ENCODE peak calls at places on chromosomes 13 and 19, in five cellular contexts. L is ovary, V is GM12878, D is sigmoid colon, S is suprapubic skin. T is an unnamed sample.

GRCh38 chr13:110478405-110479214 is 82.9 kb downstream of the RAB20 start:
- DNase-seq in V (no peak), S (no peak), D (no peak), L (no peak), T (peak)

GRCh38 chr13:111459803-111460547 is 139.5 kb downstream of the TEX29 start:
- DNase-seq in V (no peak), L (no peak), S (peak), D (no peak), T (no peak)

GRCh38 chr13:21673592-21674270 is 2.9 kb downstream of the FGF9 start:
- DNase-seq in S (no peak), D (peak), L (no peak), V (no peak), T (no peak)

GRCh38 chr19:49749055-49749716 is 13.9 kb downstream of the TSKS start:
- DNase-seq in V (no peak), D (no peak), L (no peak), S (no peak), T (no peak)

GRCh38 chr19:15680923-15681322 is 8.0 kb downstream of the CYP4F12 start:
- DNase-seq in V (no peak), D (no peak), S (no peak), L (no peak), T (no peak)

GRCh38 chr13:66139250-66139649 is 1090.9 kb downstream of the PCDH9 start:
- DNase-seq in S (no peak), D (no peak), V (no peak), L (no peak), T (no peak)

GRCh38 chr19:36686365-36687213 is 823 bp upstream of the ZNF567 start:
- DNase-seq in S (no peak), L (peak), V (no peak), D (no peak), T (no peak)

GRCh38 chr19:15374105-15374651 is 5.4 kb downstream of the AKAP8 start:
- DNase-seq in L (no peak), D (no peak), S (no peak), V (no peak), T (no peak)

GRCh38 chr19:15466851-15467733 is 2.7 kb upstream of the RASAL3 start:
- DNase-seq in S (no peak), L (no peak), D (no peak), V (peak), T (no peak)

GRCh38 chr19:55082023-55082851 is 6.6 kb downstream of the EPS8L1 start:
- DNase-seq in S (no peak), L (no peak), V (no peak), D (no peak), T (no peak)

GRCh38 chr19:1929051-1929742 is 11.8 kb upstream of the CSNK1G2 start:
- DNase-seq in S (no peak), V (no peak), L (peak), D (peak), T (peak)

GRCh38 chr13:48708764-48709163 is 55.0 kb downstream of the CYSLTR2 start:
- DNase-seq in V (no peak), S (no peak), L (no peak), D (no peak), T (no peak)

GRCh38 chr13:30337061-30337601 is 29.8 kb upstream of the KATNAL1 start:
- DNase-seq in D (no peak), L (no peak), S (no peak), V (no peak), T (no peak)

GRCh38 chr13:30331331-30331771 is 24.0 kb upstream of the KATNAL1 start:
- DNase-seq in S (no peak), L (peak), V (no peak), D (peak), T (no peak)

GRCh38 chr13:30332516-30333165 is 25.3 kb upstream of the KATNAL1 start:
- DNase-seq in V (no peak), S (no peak), L (no peak), D (no peak), T (no peak)

GRCh38 chr13:30333601-30334000 is 26.2 kb upstream of the KATNAL1 start:
- DNase-seq in L (no peak), D (no peak), V (no peak), S (no peak), T (no peak)

GRCh38 chr13:30334663-30335386 is 27.5 kb upstream of the KATNAL1 start:
- DNase-seq in V (no peak), D (no peak), S (no peak), L (no peak), T (no peak)
- H3K4me3 ChIP-seq in V (no peak), D (no peak), S (no peak), L (no peak), T (no peak)

DNA sequence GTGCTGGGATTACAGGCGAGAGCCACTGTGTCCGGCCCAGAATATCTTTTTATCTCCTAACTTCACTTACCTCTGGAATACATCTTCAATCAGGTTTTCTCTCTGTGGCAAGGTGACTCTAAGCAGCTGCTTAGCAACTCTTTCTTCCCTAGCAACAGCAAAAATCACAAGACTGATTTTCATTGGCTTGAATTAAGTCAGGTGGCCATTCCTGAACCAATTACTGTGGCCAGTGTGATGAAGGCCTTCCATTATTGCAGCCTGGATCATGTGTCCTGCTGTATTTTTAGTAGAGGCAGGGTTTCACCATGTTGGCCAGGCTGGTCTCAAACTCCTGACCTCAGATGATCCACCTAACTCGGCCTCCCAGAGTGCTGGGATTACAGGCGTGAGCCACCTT is 9.0 kb upstream of the LTBP4 start:
- DNase-seq in D (no peak), V (no peak), L (no peak), S (no peak), T (no peak)
- TF ChIP-seq EP300 in D (no peak), V (no peak), L (no peak), S (no peak), T (no peak)

DNA sequence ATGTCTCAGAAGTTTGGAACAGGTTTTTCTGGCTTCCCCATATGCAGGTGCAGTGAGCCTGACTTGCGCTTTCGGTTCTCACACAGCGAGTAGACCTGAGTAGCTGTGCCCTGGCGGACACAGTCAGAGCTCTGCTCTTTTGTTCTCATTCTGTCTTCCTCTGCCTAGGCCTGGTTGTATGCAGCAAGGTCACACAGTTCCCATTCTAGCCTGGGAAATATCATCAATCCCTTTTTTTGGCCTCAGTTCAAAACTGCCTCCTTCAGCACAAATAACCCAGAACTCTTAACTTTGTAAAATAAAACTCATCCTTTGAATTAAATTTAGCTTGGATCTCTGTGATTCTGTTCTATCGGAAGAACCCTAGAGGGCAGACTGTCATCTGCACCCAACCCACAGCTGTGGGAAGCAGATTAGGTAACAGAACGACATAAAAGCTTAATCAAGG is 10.2 kb downstream of the OXGR1 start:
- DNase-seq in L (no peak), S (no peak), V (peak), D (no peak), T (no peak)
- H3K4me3 ChIP-seq in L (no peak), S (peak), V (no peak), D (no peak), T (no peak)

GRCh38 chr19:33698576-33699435 is 77.1 kb downstream of the CHST8 start:
- DNase-seq in D (peak), V (no peak), L (no peak), S (no peak), T (no peak)

GRCh38 chr19:33702606-33703437 is 81.1 kb downstream of the CHST8 start:
- DNase-seq in D (no peak), V (no peak), S (peak), L (no peak), T (peak)

GRCh38 chr19:33700408-33700757 is 78.6 kb downstream of the CHST8 start:
- DNase-seq in L (no peak), D (no peak), S (peak), V (no peak), T (no peak)

GRCh38 chr19:33697766-33698165 is 76.0 kb downstream of the CHST8 start:
- DNase-seq in L (no peak), D (no peak), S (peak), V (no peak), T (no peak)

GRCh38 chr19:33699754-33700407 is 78.1 kb downstream of the CHST8 start:
- DNase-seq in D (peak), S (peak), V (no peak), L (no peak), T (no peak)
- TF ChIP-seq EP300 in D (no peak), S (no peak), V (no peak), L (no peak), T (no peak)

GRCh38 chr19:13057147-13057572 is 45.5 kb downstream of the LYL1 start:
- DNase-seq in D (no peak), V (no peak), S (no peak), L (no peak), T (peak)

GRCh38 chr19:13053761-13054604 is 48.7 kb downstream of the LYL1 start:
- DNase-seq in L (peak), V (no peak), S (peak), D (peak), T (peak)

GRCh38 chr19:13054605-13055212 is 47.9 kb downstream of the LYL1 start:
- DNase-seq in V (no peak), D (peak), S (no peak), L (no peak), T (no peak)

GRCh38 chr19:13056052-13056660 is 46.5 kb downstream of the LYL1 start:
- DNase-seq in L (peak), D (peak), V (no peak), S (peak), T (peak)

DNA sequence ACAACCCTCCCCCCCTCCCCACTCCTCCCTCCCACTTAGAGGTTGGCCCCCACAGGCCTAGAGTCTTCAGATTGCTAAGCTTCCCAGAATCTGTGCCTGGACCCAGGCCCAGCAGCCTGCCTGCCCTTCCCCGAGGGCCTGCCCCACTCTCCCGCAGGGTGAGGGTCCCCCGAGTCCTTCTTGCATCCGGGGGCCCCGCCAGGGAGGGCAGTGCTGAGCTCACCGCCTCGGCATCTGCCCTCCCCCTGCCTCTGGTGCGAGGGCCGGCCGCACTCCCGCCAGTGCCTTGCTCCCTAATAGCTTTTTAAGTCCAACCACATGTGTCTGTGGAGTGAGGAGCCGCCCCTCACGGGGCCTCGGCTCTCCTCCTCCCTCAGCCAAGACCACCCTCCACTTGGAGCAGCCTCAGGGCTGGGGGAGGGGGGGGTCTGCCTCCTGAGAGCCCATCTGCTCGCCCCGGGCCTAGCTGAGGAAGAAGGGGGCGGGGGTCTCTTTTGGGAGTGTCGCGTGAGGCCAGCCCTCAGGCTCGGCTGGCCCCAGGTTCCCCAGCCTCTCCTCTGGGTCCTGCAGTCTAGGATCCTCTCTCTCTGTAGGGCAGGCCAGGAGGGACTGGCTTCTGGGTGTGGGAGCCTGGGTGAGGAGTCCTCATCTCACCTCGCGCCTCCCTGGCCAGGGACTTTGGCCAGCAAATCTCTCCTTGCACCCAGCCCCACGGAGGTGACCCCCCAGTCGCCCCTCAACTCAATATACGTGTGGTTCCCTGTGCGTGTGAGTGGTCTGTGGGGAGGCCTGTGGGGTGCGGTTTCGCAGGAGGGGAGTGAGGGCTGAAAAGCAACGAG is 47.2 kb downstream of the LYL1 start:
- DNase-seq in L (peak), S (peak), D (peak), V (no peak), T (peak)
- H3K4me3 ChIP-seq in L (peak), S (peak), D (no peak), V (no peak), T (peak)

DNA sequence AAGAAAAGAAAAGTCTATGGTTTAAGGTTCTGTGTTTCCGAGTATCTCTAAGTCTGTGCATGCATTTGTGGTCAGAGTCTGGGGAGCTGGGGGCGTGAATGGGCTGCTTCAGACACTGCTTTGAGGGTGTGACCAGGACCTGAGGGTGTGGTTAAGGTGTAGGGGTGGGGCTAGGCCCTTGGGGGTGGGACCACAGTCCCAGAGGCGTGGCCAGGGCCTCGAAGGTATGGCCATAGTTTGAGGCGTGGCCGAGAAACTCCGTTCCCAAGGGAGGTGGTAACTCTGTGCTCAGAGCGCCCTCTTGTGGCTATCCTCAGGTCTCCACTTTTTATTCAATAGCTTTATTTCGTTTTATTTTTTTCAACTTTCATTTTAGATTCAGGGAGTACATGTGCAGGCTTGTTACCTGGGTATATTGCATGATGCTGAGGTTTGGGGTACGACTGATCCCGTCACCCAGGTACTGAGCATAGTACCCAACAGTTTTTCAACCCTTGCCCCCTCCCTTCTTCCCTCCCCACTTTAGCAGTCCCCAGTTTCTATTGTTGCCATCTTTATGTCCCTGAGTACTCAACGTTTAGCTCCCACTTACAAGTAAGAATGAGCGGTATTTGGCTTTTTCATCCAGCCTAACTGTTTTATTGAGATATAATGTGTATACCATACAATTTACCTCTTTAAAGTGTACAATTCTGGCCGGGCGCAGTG is 7.0 kb upstream of the CBLC start:
- DNase-seq in V (peak), L (peak), D (peak), S (peak), T (peak)
- TF ChIP-seq EP300 in V (no peak), L (no peak), D (no peak), S (no peak), T (no peak)

GRCh38 chr13:25738797-25739196 is 313.0 kb downstream of the SHISA2 start:
- DNase-seq in S (no peak), L (no peak), D (no peak), V (no peak), T (no peak)
- H3K4me3 ChIP-seq in S (no peak), L (no peak), D (no peak), V (no peak), T (no peak)

T was measured in upper lobe of left lung.